ENCODE peak calls at places on chromosomes 2 and 18, in seven cellular contexts. K is NCI-H1436 treated with DMSO at 0.1 percent for 48 hours; S is activated CD4-positive, alpha-beta T cell treated with anti-CD3 and anti-CD28 coated beads, Interleukin-2, amount 50 U/mL, for 1 hour; Q is NCI-H460; N is H9; I is islet precursor cell; T is hypothalamus. F is an unnamed sample.

GRCh38 chr2:176533505-176534193 is 264.4 kb downstream of the MTX2 start:
- DNase-seq in N (no peak), K (no peak), Q (no peak), T (no peak), I (no peak), S (no peak), F (no peak)

GRCh38 chr2:27261241-27261925 is 1.5 kb downstream of the SLC30A3 start:
- DNase-seq in Q (no peak), N (no peak), I (no peak), K (no peak), S (no peak), T (no peak), F (no peak)

GRCh38 chr2:238821391-238821790 is 26.5 kb upstream of the TWIST2 start:
- DNase-seq in I (no peak), T (no peak), K (no peak), Q (no peak), N (no peak), S (no peak), F (no peak)

GRCh38 chr2:38499921-38500634 is 102.7 kb downstream of the HNRNPLL start:
- DNase-seq in N (peak; percentile 71), Q (no peak), S (no peak), K (no peak), T (no peak), I (peak; percentile 96), F (peak; percentile 86)

GRCh38 chr2:18247282-18248110 is 313.0 kb downstream of the RDH14 start:
- DNase-seq in K (no peak), Q (no peak), I (no peak), S (no peak), N (no peak), T (no peak), F (no peak)

GRCh38 chr2:67272195-67272594 is 124.9 kb upstream of the ETAA1 start:
- DNase-seq in I (no peak), Q (no peak), K (no peak), S (no peak), T (no peak), N (no peak), F (no peak)

GRCh38 chr2:222404126-222404891 is 20.0 kb upstream of the SGPP2 start:
- DNase-seq in I (no peak), S (no peak), K (no peak), N (no peak), T (no peak), Q (no peak), F (no peak)

GRCh38 chr2:37774976-37775907 is 103.8 kb upstream of the CDC42EP3 start:
- DNase-seq in K (no peak), N (no peak), S (no peak), Q (no peak), I (no peak), T (no peak), F (no peak)

GRCh38 chr2:70962885-70963878 is 15.2 kb upstream of the ANKRD53 start:
- DNase-seq in Q (no peak), N (peak; percentile 18), K (no peak), S (no peak), T (no peak), I (peak; percentile 47), F (no peak)

GRCh38 chr2:16381511-16381910 is 284.1 kb downstream of the CYRIA start:
- DNase-seq in N (no peak), T (no peak), Q (no peak), K (no peak), I (no peak), S (no peak), F (no peak)

GRCh38 chr18:11532758-11533512 is 76.5 kb upstream of the SLC35G4 start:
- DNase-seq in Q (no peak), T (no peak), I (no peak), N (no peak), K (no peak), S (no peak), F (no peak)

GRCh38 chr18:63775166-63775730 is at the start of gene SERPINB7:
- DNase-seq in S (no peak), I (peak; percentile 84), T (no peak), Q (no peak), N (no peak), K (no peak), F (no peak)

GRCh38 chr18:76495435-76496199 is 575 bp upstream of the ZNF516 start:
- DNase-seq in N (peak; percentile 70), K (no peak), S (no peak), I (peak; percentile 92), Q (no peak), T (no peak), F (peak; percentile 79)

GRCh38 chr18:46422552-46423055 is 234.4 kb downstream of the LOXHD1 start:
- DNase-seq in T (no peak), I (no peak), N (peak; percentile 10), S (no peak), Q (no peak), K (no peak), F (no peak)

GRCh38 chr2:190603374-190603773 is 45.5 kb upstream of the NAB1 start:
- DNase-seq in N (no peak), I (no peak), S (no peak), K (no peak), T (peak; percentile 31), Q (no peak), F (no peak)

GRCh38 chr2:111167238-111168162 is 46.8 kb downstream of the BCL2L11 start:
- DNase-seq in Q (no peak), K (no peak), I (peak; percentile 50), T (no peak), S (no peak), N (peak; percentile 17), F (peak; percentile 22)

GRCh38 chr2:3146175-3146574 is 231.4 kb downstream of the EIPR1 start:
- DNase-seq in T (no peak), N (no peak), K (no peak), I (peak; percentile 61), Q (no peak), S (no peak), F (no peak)

GRCh38 chr2:120442541-120442922 is 96.6 kb downstream of the INHBB start:
- DNase-seq in I (no peak), K (no peak), N (no peak), Q (no peak), T (no peak), S (no peak), F (no peak)

GRCh38 chr2:233775414-233775813 is 2.7 kb upstream of the MROH2A start:
- DNase-seq in N (no peak), T (no peak), I (no peak), S (no peak), Q (no peak), K (no peak), F (no peak)

GRCh38 chr2:164903214-164903613 is 52.1 kb downstream of the SLC38A11 start:
- DNase-seq in N (no peak), I (no peak), T (no peak), S (no peak), Q (no peak), K (peak; percentile 13), F (no peak)

GRCh38 chr2:38615237-38615636 is 12.5 kb upstream of the HNRNPLL start:
- DNase-seq in S (no peak), Q (no peak), T (no peak), N (no peak), K (no peak), I (no peak), F (no peak)

GRCh38 chr18:57466307-57466706 is 31.1 kb downstream of the ONECUT2 start:
- DNase-seq in T (no peak), N (no peak), I (no peak), Q (no peak), S (no peak), K (no peak), F (no peak)

GRCh38 chr2:102063948-102064678 is 72.4 kb downstream of the IL1R2 start:
- DNase-seq in S (no peak), Q (peak; percentile 90), I (peak; percentile 98), N (peak; percentile 48), K (no peak), T (peak; percentile 12), F (peak; percentile 94)

GRCh38 chr2:150486539-150487484 is 655 bp downstream of the RND3 start:
- DNase-seq in T (peak; percentile 1), S (no peak), Q (peak; percentile 36), I (peak; percentile 68), K (no peak), N (peak; percentile 33), F (peak; percentile 67)

GRCh38 chr18:63440897-63441296 is 18.6 kb upstream of the VPS4B start:
- DNase-seq in N (no peak), T (no peak), I (no peak), S (no peak), Q (no peak), K (no peak), F (no peak)

GRCh38 chr2:148554459-148555247 is 89.9 kb upstream of the EPC2 start:
- DNase-seq in S (no peak), T (no peak), N (peak; percentile 87), Q (no peak), K (no peak), I (peak; percentile 91), F (peak; percentile 95)

GRCh38 chr2:120740375-120740764 is 4.7 kb downstream of the GLI2 start:
- DNase-seq in S (no peak), N (peak; percentile 54), K (no peak), Q (no peak), I (no peak), T (no peak), F (no peak)

GRCh38 chr18:62721837-62722795 is 6.8 kb downstream of the PHLPP1 start:
- DNase-seq in I (no peak), N (no peak), S (no peak), K (no peak), T (no peak), Q (no peak), F (no peak)

GRCh38 chr2:134590679-134591078 is 128.1 kb downstream of the TMEM163 start:
- DNase-seq in N (no peak), I (no peak), K (no peak), Q (no peak), S (no peak), T (no peak), F (no peak)

GRCh38 chr18:34028341-34028740 is 196.4 kb downstream of the NOL4 start:
- DNase-seq in Q (no peak), I (no peak), T (no peak), S (no peak), N (no peak), K (no peak), F (no peak)

GRCh38 chr2:33372940-33373553 is 103.4 kb upstream of the RASGRP3 start:
- DNase-seq in K (no peak), T (no peak), I (no peak), S (no peak), N (no peak), Q (peak; percentile 44), F (no peak)

GRCh38 chr2:126950499-126950898 is 51.8 kb downstream of the TEX51 start:
- DNase-seq in Q (no peak), I (peak; percentile 4), S (no peak), N (no peak), K (no peak), T (no peak), F (no peak)

GRCh38 chr2:104872034-104872865 is 18.3 kb downstream of the POU3F3 start:
- DNase-seq in K (no peak), N (peak; percentile 83), S (no peak), T (peak; percentile 50), I (no peak), Q (no peak), F (peak; percentile 67)

GRCh38 chr2:50995610-50996009 is 36.3 kb downstream of the NRXN1 start:
- DNase-seq in I (no peak), S (no peak), T (no peak), K (no peak), Q (no peak), N (no peak), F (no peak)

GRCh38 chr2:64779117-64779690 is 125.5 kb upstream of the SERTAD2 start:
- DNase-seq in S (no peak), T (no peak), K (no peak), I (no peak), N (no peak), Q (peak; percentile 12), F (no peak)

F was measured in ELF-1.